ENCODE peak calls at places on chromosomes 7 and 10, in ten cellular contexts. T is GM12865; V is stimulated activated CD4-positive, alpha-beta T cell treated with anti-CD3 and anti-CD28 coated beads, Interleukin-1b, Interleukin-23, amount 100 ng/mL, for 1 hour; M is activated naive CD4-positive, alpha-beta T cell treated with anti-CD3 and anti-CD28 coated beads, Interleukin-2, amount 50 U/mL, for 72 hours; O is EH; I is esophagus squamous epithelium; S is COR-L47; L is renal cortical epithelial cell; U is B cell; E is non-pigmented ciliary epithelial cell. B is an unnamed sample.

GRCh38 chr10:113780681-113781250 is 29.3 kb downstream of the PLEKHS1 start:
- DNase-seq in M (no peak), L (no peak), T (peak; percentile 18), O (peak; percentile 17), V (no peak), U (no peak), E (no peak), S (no peak), I (no peak), B (no peak)

GRCh38 chr7:36154255-36155212 is 1.5 kb downstream of the EEPD1 start:
- DNase-seq in V (no peak), E (no peak), L (no peak), T (no peak), S (no peak), M (no peak), I (no peak), O (no peak), U (no peak), B (peak; percentile 20)

GRCh38 chr10:73874267-73875138 is at the start of gene CAMK2G:
- DNase-seq in S (peak; percentile 39), I (peak; percentile 20), U (peak; percentile 85), V (peak; percentile 50), M (peak; percentile 86), L (peak; percentile 47), T (peak; percentile 91), O (peak; percentile 90), E (no peak), B (peak; percentile 91)

GRCh38 chr10:6108072-6108471 is 19.2 kb downstream of the RBM17 start:
- DNase-seq in L (no peak), I (no peak), U (no peak), T (no peak), V (no peak), O (no peak), S (no peak), M (no peak), E (no peak), B (no peak)

GRCh38 chr10:35640474-35640873 is 1.6 kb downstream of the FZD8 start:
- DNase-seq in T (peak; percentile 64), S (peak; percentile 32), O (peak; percentile 73), I (no peak), E (no peak), M (no peak), V (no peak), U (no peak), L (no peak), B (peak; percentile 61)

GRCh38 chr7:19122018-19122588 is 4.7 kb upstream of the TWIST1 start:
- DNase-seq in V (no peak), L (peak; percentile 46), U (no peak), O (peak; percentile 59), M (no peak), T (peak; percentile 16), I (no peak), S (peak; percentile 52), E (no peak), B (no peak)

GRCh38 chr10:60870803-60871202 is 73.2 kb downstream of the RHOBTB1 start:
- DNase-seq in L (no peak), O (no peak), U (no peak), E (no peak), S (peak; percentile 76), I (no peak), V (no peak), T (no peak), M (no peak), B (no peak)

GRCh38 chr7:110835209-110835608 is 255.7 kb upstream of the LRRN3 start:
- DNase-seq in U (no peak), V (no peak), M (no peak), E (no peak), O (peak; percentile 7), L (peak; percentile 15), I (no peak), S (peak; percentile 91), T (no peak), B (no peak)

GRCh38 chr7:93203496-93203895 is 22.8 kb downstream of the HEPACAM2 start:
- DNase-seq in M (no peak), E (no peak), S (peak; percentile 44), O (no peak), L (no peak), I (no peak), T (no peak), V (no peak), U (no peak), B (no peak)

GRCh38 chr10:21174670-21175495 is 277.8 kb upstream of the NEBL start:
- DNase-seq in S (no peak), U (no peak), E (no peak), L (no peak), I (no peak), V (no peak), T (no peak), O (no peak), M (no peak), B (no peak)

GRCh38 chr10:4450981-4451501 is 375.0 kb upstream of the AKR1E2 start:
- DNase-seq in M (no peak), V (no peak), O (peak; percentile 89), U (no peak), S (no peak), E (peak; percentile 40), I (no peak), T (no peak), L (peak; percentile 16), B (no peak)

GRCh38 chr10:48608279-48608681 is 3.4 kb upstream of the ARHGAP22 start:
- DNase-seq in S (no peak), I (no peak), V (peak; percentile 3), E (no peak), O (no peak), M (no peak), T (peak; percentile 77), U (peak; percentile 65), L (peak; percentile 48), B (peak; percentile 55)

GRCh38 chr7:51123322-51124021 is 193.1 kb downstream of the COBL start:
- DNase-seq in E (peak; percentile 70), I (no peak), M (peak; percentile 73), V (peak; percentile 26), T (no peak), L (peak; percentile 99), O (peak; percentile 98), S (no peak), U (no peak), B (peak; percentile 78)

GRCh38 chr10:126270116-126270515 is 118.2 kb downstream of the ADAM12 start:
- DNase-seq in O (peak; percentile 54), E (no peak), U (no peak), M (no peak), T (no peak), S (no peak), L (peak; percentile 22), V (no peak), I (no peak), B (no peak)

GRCh38 chr7:91694221-91694856 is 186.2 kb downstream of the MTERF1 start:
- DNase-seq in M (no peak), U (no peak), S (no peak), L (peak; percentile 4), O (no peak), V (no peak), E (no peak), T (no peak), I (no peak), B (no peak)

GRCh38 chr10:50788951-50789904 is 49.5 kb downstream of the ASAH2B start:
- DNase-seq in L (peak; percentile 53), U (no peak), O (peak; percentile 41), M (no peak), E (no peak), S (no peak), T (peak; percentile 8), I (no peak), V (no peak), B (no peak)

GRCh38 chr7:27066148-27066547 is 29.7 kb downstream of the HOXA1 start:
- DNase-seq in S (no peak), I (no peak), V (no peak), T (no peak), L (peak; percentile 80), M (no peak), E (no peak), O (peak; percentile 92), U (no peak), B (no peak)

GRCh38 chr7:5713124-5713912 is 68.1 kb downstream of the RNF216 start:
- DNase-seq in I (no peak), E (no peak), L (no peak), O (no peak), U (no peak), V (no peak), M (no peak), T (no peak), S (no peak), B (no peak)

GRCh38 chr7:24917510-24918239 is 62.3 kb downstream of the OSBPL3 start:
- DNase-seq in T (peak; percentile 73), U (no peak), O (peak; percentile 90), L (peak; percentile 82), M (no peak), V (no peak), S (no peak), I (no peak), E (peak; percentile 68), B (no peak)

GRCh38 chr7:129898502-129899160 is 54.1 kb downstream of the UBE2H start:
- DNase-seq in L (no peak), O (no peak), V (no peak), T (no peak), I (no peak), S (no peak), M (no peak), E (no peak), U (no peak), B (no peak)

GRCh38 chr7:19958309-19958896 is 185.0 kb upstream of the TMEM196 start:
- DNase-seq in E (peak; percentile 62), O (peak; percentile 52), L (peak; percentile 100), M (no peak), V (no peak), U (no peak), T (no peak), I (no peak), S (no peak), B (no peak)

GRCh38 chr10:25026463-25026862 is 10.1 kb downstream of the THNSL1 start:
- DNase-seq in M (no peak), S (no peak), V (no peak), L (peak; percentile 48), E (no peak), I (no peak), T (no peak), O (peak; percentile 62), U (no peak), B (no peak)

GRCh38 chr10:55330485-55330884 is 529.5 kb upstream of the PCDH15 start:
- DNase-seq in T (no peak), I (no peak), S (no peak), V (no peak), U (no peak), O (no peak), M (no peak), L (no peak), E (no peak), B (no peak)

GRCh38 chr10:70442332-70442988 is 979 bp upstream of the NODAL start:
- DNase-seq in V (no peak), S (no peak), L (no peak), E (no peak), I (no peak), T (no peak), M (no peak), U (no peak), O (no peak), B (no peak)

GRCh38 chr10:75234683-75235374 is 928 bp downstream of the COMTD1 start:
- DNase-seq in T (peak; percentile 78), I (no peak), U (no peak), E (no peak), O (no peak), L (no peak), S (no peak), V (peak; percentile 4), M (peak; percentile 73), B (peak; percentile 65)

GRCh38 chr7:106313456-106313891 is 28.7 kb upstream of the NAMPT start:
- DNase-seq in T (no peak), V (no peak), S (no peak), L (peak; percentile 86), I (no peak), E (peak; percentile 69), U (no peak), M (no peak), O (peak; percentile 85), B (no peak)

GRCh38 chr7:115775981-115776380 is 254.6 kb downstream of the TFEC start:
- DNase-seq in V (no peak), U (no peak), T (no peak), M (no peak), L (no peak), S (no peak), O (no peak), E (no peak), I (no peak), B (no peak)

GRCh38 chr7:144834516-144835165 is 1.2 kb downstream of the TPK1 start:
- DNase-seq in E (no peak), L (no peak), I (no peak), S (no peak), T (peak; percentile 77), U (peak; percentile 53), O (no peak), V (no peak), M (no peak), B (peak; percentile 48)